ENCODE peak calls at places on chromosomes 13 and 19, in four cellular contexts. H is WTC11, N is midbrain, L is AG10803. S is an unnamed sample.
A peak's percentile ranks its signal among the peaks of the same experiment; 100 is the strongest.

GRCh38 chr19:1907563-1908363 is 2.6 kb downstream of the ADAT3 start:
- DNase-seq in H (no peak), N (no peak), L (no peak), S (no peak)

GRCh38 chr19:46654621-46655152 is 6.3 kb downstream of the DACT3 start:
- DNase-seq in N (peak; percentile 88), L (no peak), H (peak; percentile 33), S (no peak)

GRCh38 chr13:108947551-108948030 is 318.2 kb downstream of the MYO16 start:
- DNase-seq in N (no peak), L (peak; percentile 97), H (no peak), S (no peak)

GRCh38 chr13:113849546-113849945 is 14.3 kb downstream of the GAS6 start:
- DNase-seq in H (no peak), N (no peak), L (no peak), S (no peak)

GRCh38 chr19:33394006-33394722 is 20.7 kb downstream of the CEBPG start:
- DNase-seq in N (no peak), H (no peak), L (peak; percentile 93), S (no peak)

GRCh38 chr13:40986328-40986856 is 32.7 kb downstream of the ELF1 start:
- DNase-seq in L (peak; percentile 42), H (no peak), N (peak; percentile 43), S (no peak)

GRCh38 chr13:110306960-110307696 is at the start of the genes COL4A1 and COL4A2:
- DNase-seq in L (peak; percentile 71), N (peak; percentile 19), H (peak; percentile 76), S (no peak)

GRCh38 chr13:26660185-26660584 is 100.4 kb downstream of the GPR12 start:
- DNase-seq in H (no peak), L (no peak), N (no peak), S (peak; percentile 83)

GRCh38 chr19:41626278-41626677 is 596 bp downstream of the CEACAM4 start:
- DNase-seq in L (no peak), H (no peak), N (no peak), S (no peak)

GRCh38 chr19:6230991-6231448 is 48.8 kb downstream of the MLLT1 start:
- DNase-seq in N (no peak), L (no peak), H (no peak), S (no peak)

GRCh38 chr19:18765224-18765623 is 25.9 kb downstream of the COMP start:
- DNase-seq in N (no peak), L (no peak), H (no peak), S (no peak)

GRCh38 chr13:33195693-33196464 is 89.7 kb downstream of the STARD13 start:
- DNase-seq in N (no peak), H (no peak), L (no peak), S (no peak)

GRCh38 chr19:36115453-36116343 is at the start of gene TBCB:
- DNase-seq in L (peak; percentile 30), N (no peak), H (peak; percentile 78), S (no peak)